ENCODE peak calls at places on chromosomes 13 and 19, in seven cellular contexts. Q, F, Z, C, X, B and Y are unnamed samples.
A peak's percentile ranks its signal among the peaks of the same experiment; 100 is the strongest.

GRCh38 chr13:84400711-84401110 is 518.4 kb upstream of the SLITRK1 start:
- DNase-seq in Q (no peak), F (no peak), Z (no peak), C (no peak), X (no peak), B (no peak), Y (peak; percentile 62)

GRCh38 chr19:50569938-50570540 is 1.8 kb upstream of the LRRC4B start:
- DNase-seq in Q (no peak), F (no peak), Z (no peak), C (no peak), X (no peak), B (no peak), Y (no peak)

GRCh38 chr19:31356587-31357314 is 7.5 kb upstream of the TSHZ3 start:
- DNase-seq in Q (peak; percentile 65), F (no peak), Z (peak; percentile 51), C (peak; percentile 60), X (no peak), B (peak; percentile 36), Y (no peak)

GRCh38 chr19:36796714-36796999 is 24.1 kb upstream of the ZNF850 start:
- DNase-seq in Q (no peak), F (no peak), Z (no peak), C (no peak), X (no peak), B (no peak), Y (no peak)

GRCh38 chr13:91108315-91108714 is 239.2 kb upstream of the MIR17HG start:
- DNase-seq in Q (no peak), F (no peak), Z (no peak), C (no peak), X (no peak), B (no peak), Y (no peak)

GRCh38 chr19:50496189-50497029 is 14.6 kb downstream of the JOSD2 start:
- DNase-seq in Q (no peak), F (peak; percentile 70), Z (no peak), C (no peak), X (no peak), B (peak; percentile 60), Y (no peak)

GRCh38 chr13:44989941-44990340 is 603 bp downstream of the GPALPP1 start:
- DNase-seq in Q (no peak), F (no peak), Z (no peak), C (no peak), X (no peak), B (no peak), Y (no peak)

GRCh38 chr19:15666883-15667282 is 6.0 kb upstream of the CYP4F12 start:
- DNase-seq in Q (no peak), F (no peak), Z (no peak), C (no peak), X (no peak), B (no peak), Y (no peak)

GRCh38 chr13:102443234-102443633 is 41.4 kb upstream of the FGF14 start:
- DNase-seq in Q (no peak), F (no peak), Z (no peak), C (no peak), X (no peak), B (no peak), Y (no peak)

GRCh38 chr13:30235206-30235605 is 72.1 kb downstream of the KATNAL1 start:
- DNase-seq in Q (no peak), F (no peak), Z (no peak), C (no peak), X (no peak), B (no peak), Y (no peak)

GRCh38 chr13:35140831-35141230 is 198.8 kb downstream of the NBEA start:
- DNase-seq in Q (no peak), F (no peak), Z (no peak), C (no peak), X (no peak), B (no peak), Y (no peak)

GRCh38 chr19:50981587-50982146 is 2.0 kb downstream of the KLK7 start:
- DNase-seq in Q (no peak), F (no peak), Z (no peak), C (no peak), X (no peak), B (no peak), Y (no peak)

GRCh38 chr19:5678071-5678682 is 2.1 kb downstream of the MICOS13 start:
- DNase-seq in Q (no peak), F (no peak), Z (no peak), C (no peak), X (no peak), B (no peak), Y (no peak)

GRCh38 chr13:110312669-110313031 is 5.6 kb downstream of the COL4A2 start:
- DNase-seq in Q (no peak), F (no peak), Z (no peak), C (no peak), X (no peak), B (no peak), Y (peak; percentile 81)

GRCh38 chr19:33280351-33280921 is 21.9 kb downstream of the CEBPA start:
- DNase-seq in Q (peak; percentile 35), F (no peak), Z (no peak), C (peak; percentile 46), X (no peak), B (no peak), Y (no peak)

GRCh38 chr13:39684531-39685137 is 29.2 kb downstream of the COG6 start:
- DNase-seq in Q (no peak), F (no peak), Z (no peak), C (no peak), X (no peak), B (no peak), Y (no peak)

GRCh38 chr13:42099962-42100675 is 51.7 kb downstream of the DGKH start:
- DNase-seq in Q (no peak), F (no peak), Z (no peak), C (no peak), X (no peak), B (no peak), Y (no peak)

GRCh38 chr13:34942732-34943674 is 933 bp downstream of the NBEA start:
- DNase-seq in Q (no peak), F (peak; percentile 5), Z (no peak), C (peak; percentile 19), X (no peak), B (peak; percentile 44), Y (no peak)

GRCh38 chr13:33202644-33203169 is 82.8 kb downstream of the STARD13 start:
- DNase-seq in Q (no peak), F (no peak), Z (no peak), C (no peak), X (no peak), B (no peak), Y (no peak)

GRCh38 chr13:111031531-111031961 is 83.6 kb upstream of the ARHGEF7 start:
- DNase-seq in Q (no peak), F (no peak), Z (no peak), C (no peak), X (no peak), B (no peak), Y (no peak)

GRCh38 chr19:31448221-31448657 is 99.0 kb upstream of the TSHZ3 start:
- DNase-seq in Q (no peak), F (no peak), Z (no peak), C (no peak), X (no peak), B (peak; percentile 44), Y (peak; percentile 0)

GRCh38 chr19:17871032-17871877 is 490 bp upstream of the SLC5A5 start:
- DNase-seq in Q (no peak), F (no peak), Z (no peak), C (no peak), X (no peak), B (no peak), Y (no peak)

GRCh38 chr19:1991516-1991915 is 24.0 kb downstream of the BTBD2 start:
- DNase-seq in Q (no peak), F (no peak), Z (no peak), C (no peak), X (no peak), B (no peak), Y (no peak)